ENCODE peak calls at places on chromosome 1, in ten cellular contexts. One of them, this sample, is unnamed.

GRCh38 chr1:173149887-173150286 is 57.2 kb downstream of the TNFSF4 start:
- DNase-seq in IMR-90: peak
- DNase-seq in right lobe of liver: no peak
- DNase-seq in adrenal gland: no peak
- DNase-seq in heart right ventricle: no peak
- DNase-seq in kidney: no peak
- DNase-seq in tibial nerve: no peak
- DNase-seq in mesendoderm: no peak
- DNase-seq in Panc1: no peak
- DNase-seq in testis: no peak
- DNase-seq in this sample: no peak

GRCh38 chr1:116457944-116458343 is 84.9 kb downstream of the ATP1A1 start:
- DNase-seq in IMR-90: no peak
- DNase-seq in right lobe of liver: no peak
- DNase-seq in adrenal gland: no peak
- DNase-seq in heart right ventricle: no peak
- DNase-seq in kidney: no peak
- DNase-seq in tibial nerve: no peak
- DNase-seq in mesendoderm: no peak
- DNase-seq in Panc1: no peak
- DNase-seq in testis: no peak
- DNase-seq in this sample: peak

GRCh38 chr1:86872086-86872485 is 41.8 kb downstream of the SELENOF start:
- DNase-seq in IMR-90: peak
- DNase-seq in right lobe of liver: no peak
- DNase-seq in adrenal gland: no peak
- DNase-seq in heart right ventricle: no peak
- DNase-seq in kidney: no peak
- DNase-seq in tibial nerve: no peak
- DNase-seq in mesendoderm: no peak
- DNase-seq in Panc1: no peak
- DNase-seq in testis: no peak
- DNase-seq in this sample: no peak

GRCh38 chr1:166888710-166889109 is 12.6 kb upstream of the TADA1 start:
- DNase-seq in IMR-90: no peak
- DNase-seq in right lobe of liver: no peak
- DNase-seq in adrenal gland: no peak
- DNase-seq in heart right ventricle: no peak
- DNase-seq in kidney: no peak
- DNase-seq in tibial nerve: no peak
- DNase-seq in mesendoderm: peak
- DNase-seq in Panc1: no peak
- DNase-seq in testis: no peak
- DNase-seq in this sample: no peak

GRCh38 chr1:183604048-183604808 is 14.0 kb upstream of the NCF2 start:
- DNase-seq in IMR-90: peak
- DNase-seq in right lobe of liver: peak
- DNase-seq in adrenal gland: no peak
- DNase-seq in heart right ventricle: no peak
- DNase-seq in kidney: no peak
- DNase-seq in tibial nerve: no peak
- DNase-seq in mesendoderm: peak
- DNase-seq in Panc1: no peak
- DNase-seq in testis: no peak
- DNase-seq in this sample: peak

GRCh38 chr1:66446261-66447001 is 87.5 kb upstream of the SGIP1 start:
- DNase-seq in IMR-90: peak
- DNase-seq in right lobe of liver: no peak
- DNase-seq in adrenal gland: peak
- DNase-seq in heart right ventricle: peak
- DNase-seq in kidney: no peak
- DNase-seq in tibial nerve: no peak
- DNase-seq in mesendoderm: peak
- DNase-seq in Panc1: peak
- DNase-seq in testis: peak
- DNase-seq in this sample: peak

GRCh38 chr1:77253211-77253610 is 28.6 kb upstream of the AK5 start:
- DNase-seq in IMR-90: no peak
- DNase-seq in right lobe of liver: no peak
- DNase-seq in adrenal gland: no peak
- DNase-seq in heart right ventricle: no peak
- DNase-seq in kidney: no peak
- DNase-seq in tibial nerve: no peak
- DNase-seq in mesendoderm: no peak
- DNase-seq in Panc1: no peak
- DNase-seq in testis: no peak
- DNase-seq in this sample: no peak

GRCh38 chr1:55580845-55581332 is 365.7 kb upstream of the USP24 start:
- DNase-seq in IMR-90: peak
- DNase-seq in right lobe of liver: no peak
- DNase-seq in adrenal gland: no peak
- DNase-seq in heart right ventricle: no peak
- DNase-seq in kidney: no peak
- DNase-seq in tibial nerve: no peak
- DNase-seq in mesendoderm: peak
- DNase-seq in Panc1: no peak
- DNase-seq in testis: peak
- DNase-seq in this sample: no peak

GRCh38 chr1:200992382-200993101 is 31.0 kb downstream of the KIF21B start:
- DNase-seq in IMR-90: no peak
- DNase-seq in right lobe of liver: no peak
- DNase-seq in adrenal gland: no peak
- DNase-seq in heart right ventricle: no peak
- DNase-seq in kidney: peak
- DNase-seq in tibial nerve: no peak
- DNase-seq in mesendoderm: no peak
- DNase-seq in Panc1: no peak
- DNase-seq in testis: no peak
- DNase-seq in this sample: no peak

GRCh38 chr1:19612516-19612915 is 31.6 kb upstream of the NBL1 start:
- DNase-seq in IMR-90: no peak
- DNase-seq in right lobe of liver: no peak
- DNase-seq in adrenal gland: no peak
- DNase-seq in heart right ventricle: no peak
- DNase-seq in kidney: no peak
- DNase-seq in tibial nerve: no peak
- DNase-seq in mesendoderm: no peak
- DNase-seq in Panc1: no peak
- DNase-seq in testis: no peak
- DNase-seq in this sample: no peak

GRCh38 chr1:19613075-19613748 is 30.9 kb upstream of the NBL1 start:
- DNase-seq in IMR-90: no peak
- DNase-seq in right lobe of liver: no peak
- DNase-seq in adrenal gland: no peak
- DNase-seq in heart right ventricle: no peak
- DNase-seq in kidney: no peak
- DNase-seq in tibial nerve: no peak
- DNase-seq in mesendoderm: no peak
- DNase-seq in Panc1: no peak
- DNase-seq in testis: no peak
- DNase-seq in this sample: no peak

GRCh38 chr1:19606817-19607706 is 37.0 kb upstream of the NBL1 start:
- DNase-seq in IMR-90: peak
- DNase-seq in right lobe of liver: no peak
- DNase-seq in adrenal gland: no peak
- DNase-seq in heart right ventricle: no peak
- DNase-seq in kidney: no peak
- DNase-seq in tibial nerve: no peak
- DNase-seq in mesendoderm: no peak
- DNase-seq in Panc1: no peak
- DNase-seq in testis: no peak
- DNase-seq in this sample: no peak

GRCh38 chr1:19608232-19608631 is 35.9 kb upstream of the NBL1 start:
- DNase-seq in IMR-90: no peak
- DNase-seq in right lobe of liver: no peak
- DNase-seq in adrenal gland: no peak
- DNase-seq in heart right ventricle: no peak
- DNase-seq in kidney: no peak
- DNase-seq in tibial nerve: no peak
- DNase-seq in mesendoderm: no peak
- DNase-seq in Panc1: no peak
- DNase-seq in testis: no peak
- DNase-seq in this sample: no peak

DNA sequence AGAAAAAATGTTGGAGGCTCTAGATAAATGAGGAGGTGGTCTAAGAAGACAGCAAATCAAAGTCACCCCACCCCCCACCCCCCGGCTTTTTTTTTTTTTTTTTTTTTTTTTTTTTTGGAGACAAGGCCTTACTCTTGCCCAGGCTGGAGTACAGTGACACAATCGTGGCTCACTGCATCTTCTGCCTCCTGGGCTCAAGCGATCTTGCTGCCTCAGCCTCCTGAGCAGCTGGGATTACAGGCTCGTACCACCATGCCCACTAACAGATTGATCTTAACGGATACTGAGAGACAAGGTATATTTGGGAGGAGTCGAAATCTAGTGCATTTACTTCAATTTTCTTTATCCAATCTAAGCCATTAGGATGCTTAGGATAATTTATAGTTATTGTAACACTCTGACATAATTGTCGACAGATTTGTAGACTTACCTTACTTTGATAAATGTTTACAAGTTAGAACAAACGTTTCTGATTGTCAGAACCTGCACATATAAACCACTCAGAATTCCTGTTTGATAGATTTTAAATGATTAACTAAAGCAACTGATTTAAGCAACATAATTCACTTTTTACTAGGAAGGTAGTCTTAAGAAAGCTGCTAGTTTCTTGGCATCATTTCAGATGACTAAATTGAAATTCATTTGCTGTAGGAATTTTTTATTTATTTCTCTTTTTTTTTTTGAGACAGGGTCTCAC is 33.7 kb upstream of the NBL1 start:
- DNase-seq in IMR-90: peak
- DNase-seq in right lobe of liver: no peak
- DNase-seq in adrenal gland: peak
- DNase-seq in heart right ventricle: no peak
- DNase-seq in kidney: no peak
- DNase-seq in tibial nerve: no peak
- DNase-seq in mesendoderm: no peak
- DNase-seq in Panc1: no peak
- DNase-seq in testis: no peak
- DNase-seq in this sample: no peak
- H3K27ac ChIP-seq in IMR-90: no peak
- H3K27ac ChIP-seq in right lobe of liver: no peak
- H3K27ac ChIP-seq in adrenal gland: peak
- H3K27ac ChIP-seq in heart right ventricle: peak
- H3K27ac ChIP-seq in kidney: no peak
- H3K27ac ChIP-seq in tibial nerve: no peak
- H3K27ac ChIP-seq in mesendoderm: no peak
- H3K27ac ChIP-seq in Panc1: no peak
- H3K27ac ChIP-seq in testis: no peak
- H3K27ac ChIP-seq in this sample: no peak

GRCh38 chr1:9293512-9294439 is 1.1 kb downstream of the SPSB1 start:
- DNase-seq in IMR-90: peak
- DNase-seq in right lobe of liver: no peak
- DNase-seq in adrenal gland: peak
- DNase-seq in heart right ventricle: no peak
- DNase-seq in kidney: no peak
- DNase-seq in tibial nerve: no peak
- DNase-seq in mesendoderm: peak
- DNase-seq in Panc1: no peak
- DNase-seq in testis: no peak
- DNase-seq in this sample: no peak
- H3K27ac ChIP-seq in IMR-90: peak
- H3K27ac ChIP-seq in right lobe of liver: peak
- H3K27ac ChIP-seq in adrenal gland: peak
- H3K27ac ChIP-seq in heart right ventricle: peak
- H3K27ac ChIP-seq in kidney: peak
- H3K27ac ChIP-seq in tibial nerve: peak
- H3K27ac ChIP-seq in mesendoderm: no peak
- H3K27ac ChIP-seq in Panc1: peak
- H3K27ac ChIP-seq in testis: peak
- H3K27ac ChIP-seq in this sample: no peak

GRCh38 chr1:156251527-156251926 is 3.7 kb upstream of the PAQR6 start:
- DNase-seq in IMR-90: no peak
- DNase-seq in right lobe of liver: no peak
- DNase-seq in adrenal gland: no peak
- DNase-seq in heart right ventricle: peak
- DNase-seq in kidney: no peak
- DNase-seq in tibial nerve: no peak
- DNase-seq in mesendoderm: peak
- DNase-seq in Panc1: no peak
- DNase-seq in testis: no peak
- DNase-seq in this sample: peak
- H3K27ac ChIP-seq in IMR-90: no peak
- H3K27ac ChIP-seq in right lobe of liver: no peak
- H3K27ac ChIP-seq in adrenal gland: peak
- H3K27ac ChIP-seq in heart right ventricle: peak
- H3K27ac ChIP-seq in kidney: no peak
- H3K27ac ChIP-seq in tibial nerve: peak
- H3K27ac ChIP-seq in mesendoderm: no peak
- H3K27ac ChIP-seq in Panc1: no peak
- H3K27ac ChIP-seq in testis: no peak
- H3K27ac ChIP-seq in this sample: no peak

DNA sequence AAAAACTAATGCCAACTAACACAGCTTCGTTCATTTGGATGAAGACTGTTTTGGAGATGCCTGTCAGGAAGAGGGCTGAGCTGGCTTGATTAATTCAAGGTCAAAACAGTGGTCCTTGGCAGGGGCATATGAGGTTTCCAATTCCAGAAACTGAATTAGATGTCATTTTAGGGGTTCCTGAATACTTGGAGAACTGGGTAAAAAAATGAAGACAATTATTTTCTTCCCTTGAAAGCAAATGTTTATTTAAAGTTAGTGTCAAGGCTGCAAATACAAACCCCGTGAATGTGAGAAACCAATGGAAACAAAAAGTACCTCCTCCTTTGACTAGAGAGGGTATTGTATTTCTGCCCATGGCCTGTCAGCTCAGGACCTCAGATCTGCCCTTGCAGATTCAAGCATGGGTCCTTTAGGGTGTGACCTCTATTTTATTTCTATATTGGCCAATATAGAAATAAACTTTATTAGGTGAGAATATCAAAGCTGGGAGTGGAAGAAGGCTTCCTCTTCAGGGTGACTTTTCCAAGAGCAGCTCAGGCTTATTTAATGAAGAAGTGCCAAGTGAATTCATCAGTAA is 110.6 kb downstream of the MAST2 start:
- DNase-seq in IMR-90: peak
- DNase-seq in right lobe of liver: no peak
- DNase-seq in adrenal gland: no peak
- DNase-seq in heart right ventricle: no peak
- DNase-seq in kidney: no peak
- DNase-seq in tibial nerve: no peak
- DNase-seq in mesendoderm: no peak
- DNase-seq in Panc1: no peak
- DNase-seq in testis: no peak
- DNase-seq in this sample: no peak
- H3K27ac ChIP-seq in IMR-90: peak
- H3K27ac ChIP-seq in right lobe of liver: no peak
- H3K27ac ChIP-seq in adrenal gland: peak
- H3K27ac ChIP-seq in heart right ventricle: peak
- H3K27ac ChIP-seq in kidney: no peak
- H3K27ac ChIP-seq in tibial nerve: peak
- H3K27ac ChIP-seq in mesendoderm: no peak
- H3K27ac ChIP-seq in Panc1: peak
- H3K27ac ChIP-seq in testis: peak
- H3K27ac ChIP-seq in this sample: no peak

GRCh38 chr1:19476440-19477190 is 8.7 kb downstream of the CAPZB start:
- DNase-seq in IMR-90: peak
- DNase-seq in right lobe of liver: no peak
- DNase-seq in adrenal gland: peak
- DNase-seq in heart right ventricle: peak
- DNase-seq in kidney: no peak
- DNase-seq in tibial nerve: no peak
- DNase-seq in mesendoderm: no peak
- DNase-seq in Panc1: no peak
- DNase-seq in testis: no peak
- DNase-seq in this sample: no peak
- H3K27ac ChIP-seq in IMR-90: no peak
- H3K27ac ChIP-seq in right lobe of liver: peak
- H3K27ac ChIP-seq in adrenal gland: peak
- H3K27ac ChIP-seq in heart right ventricle: peak
- H3K27ac ChIP-seq in kidney: peak
- H3K27ac ChIP-seq in tibial nerve: peak
- H3K27ac ChIP-seq in mesendoderm: no peak
- H3K27ac ChIP-seq in Panc1: peak
- H3K27ac ChIP-seq in testis: no peak
- H3K27ac ChIP-seq in this sample: no peak

This sample was measured in SJCRH30.